ENCODE peak calls at places on chromosome X, in four cellular contexts. U, W, C and M are unnamed samples. For H3K4me1, the result is how much of the 10 kb centered on the place peaks cover.

GRCh38 chrX:19870206-19870605 is 17.2 kb downstream of the SH3KBP1 start:
- DNase-seq in U (no peak), W (no peak), C (no peak), M (no peak)

GRCh38 chrX:8731579-8732395 is at the start of gene ANOS1:
- DNase-seq in U (peak), W (no peak), C (peak), M (no peak)

GRCh38 chrX:14934423-14934822 is 61.2 kb downstream of the MOSPD2 start:
- DNase-seq in U (no peak), W (no peak), C (no peak), M (no peak)

GRCh38 chrX:139085404-139085803 is 373.9 kb upstream of the FGF13 start:
- DNase-seq in U (no peak), W (no peak), C (no peak), M (no peak)

GRCh38 chrX:40100537-40101429 is 3.0 kb upstream of the BCOR start:
- DNase-seq in U (no peak), W (no peak), C (no peak), M (no peak)

GRCh38 chrX:140762061-140762460 is 52.5 kb downstream of the LINC00632 start:
- DNase-seq in U (peak), W (peak), C (peak), M (peak)

GRCh38 chrX:111445485-111445884 is 33.5 kb upstream of the DCX start:
- DNase-seq in U (peak), W (peak), C (peak), M (peak)

GRCh38 chrX:123846598-123847038 is 13.2 kb upstream of the XIAP start:
- DNase-seq in U (peak), W (peak), C (peak), M (no peak)

GRCh38 chrX:154325541-154325940 is 29.9 kb downstream of the TKTL1 start:
- DNase-seq in U (no peak), W (peak), C (peak), M (no peak)

GRCh38 chrX:28177202-28177601 is 196.0 kb upstream of the DCAF8L1 start:
- DNase-seq in U (no peak), W (no peak), C (no peak), M (peak)

GRCh38 chrX:120269379-120270035 is 18.9 kb downstream of the ZBTB33 start:
- DNase-seq in U (peak), W (no peak), C (no peak), M (no peak)

GRCh38 chrX:46758163-46758955 is 559 bp downstream of the SLC9A7 start:
- DNase-seq in U (peak), W (peak), C (peak), M (peak)

GRCh38 chrX:10502961-10503360 is 117.4 kb downstream of the MID1 start:
- DNase-seq in U (no peak), W (no peak), C (no peak), M (no peak)

GRCh38 chrX:66900886-66901285 is 262.0 kb upstream of the EDA2R start:
- DNase-seq in U (no peak), W (no peak), C (no peak), M (no peak)
- H3K4me1 ChIP-seq in U (under half), W (under half), C (under half), M (under half)

DNA sequence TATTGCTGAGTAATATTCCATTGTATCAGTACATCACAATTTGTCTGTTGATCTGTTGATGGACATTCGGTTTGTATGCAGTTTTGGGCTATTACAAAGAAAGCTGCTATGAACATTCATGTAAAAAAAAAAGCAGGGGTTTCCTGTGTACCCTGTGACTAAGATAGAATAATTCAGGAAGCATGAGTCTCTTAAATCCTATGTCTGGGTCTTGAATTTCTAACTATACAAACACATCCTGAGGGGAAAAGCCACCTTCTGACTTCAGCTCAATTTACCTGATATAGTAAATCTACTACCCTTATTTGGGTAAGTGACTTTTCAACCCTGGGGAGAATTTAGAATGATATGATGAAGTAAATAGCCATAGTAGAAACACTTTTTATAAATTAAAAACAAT is 94.6 kb upstream of the FUNDC1 start:
- DNase-seq in U (no peak), W (no peak), C (no peak), M (no peak)
- H2AFZ ChIP-seq in U (no peak), W (no peak), C (no peak), M (no peak)

DNA sequence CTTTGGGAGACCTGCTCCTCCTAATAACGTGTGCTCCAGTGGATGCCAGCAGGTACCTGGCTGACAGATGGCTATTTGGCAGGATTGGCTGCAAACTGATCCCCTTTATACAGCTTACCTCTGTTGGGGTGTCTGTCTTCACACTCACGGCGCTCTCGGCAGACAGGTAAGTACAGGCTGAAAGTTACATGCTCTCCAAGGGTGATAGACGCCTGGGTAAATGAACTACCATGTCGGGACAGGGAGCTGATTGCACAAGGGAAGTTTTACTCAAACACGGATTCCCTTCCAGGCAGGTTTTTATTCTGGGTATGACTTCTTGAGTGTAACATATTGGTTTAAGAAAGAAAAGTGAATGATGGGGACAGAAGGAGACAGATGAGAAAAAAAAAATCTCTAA is 836 bp downstream of the GRPR start:
- DNase-seq in U (no peak), W (no peak), C (no peak), M (no peak)
- H3K4me1 ChIP-seq in U (under half), W (under half), C (under half), M (half or more)

DNA sequence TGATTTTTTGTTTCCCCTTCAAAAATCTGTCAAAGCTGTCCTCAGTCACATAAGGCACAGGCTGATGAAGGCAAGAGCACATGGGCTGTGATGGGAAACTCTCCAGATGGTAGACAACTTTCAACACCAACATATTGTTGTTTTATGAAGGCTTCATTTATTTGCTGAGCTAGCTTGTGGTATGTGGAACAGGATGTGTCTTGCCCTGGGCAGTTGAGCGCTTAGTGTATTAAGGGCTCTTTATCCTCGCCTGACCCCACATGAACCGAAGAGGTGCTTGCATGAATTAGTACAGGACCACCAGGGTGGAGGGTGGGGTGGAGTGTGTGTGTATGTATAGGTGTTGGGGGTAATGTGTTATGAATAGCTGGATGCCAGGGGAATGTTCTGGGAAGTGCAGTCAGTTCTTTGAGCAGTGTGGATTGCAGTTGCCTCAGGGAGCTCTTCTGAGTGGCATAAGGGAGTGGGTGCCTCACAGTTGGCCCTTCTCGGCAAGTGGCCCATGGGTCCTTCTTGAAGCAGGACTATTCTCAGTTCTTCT is 103.1 kb downstream of the PHEX start:
- DNase-seq in U (peak), W (peak), C (peak), M (no peak)
- H2AFZ ChIP-seq in U (peak), W (peak), C (no peak), M (no peak)

DNA sequence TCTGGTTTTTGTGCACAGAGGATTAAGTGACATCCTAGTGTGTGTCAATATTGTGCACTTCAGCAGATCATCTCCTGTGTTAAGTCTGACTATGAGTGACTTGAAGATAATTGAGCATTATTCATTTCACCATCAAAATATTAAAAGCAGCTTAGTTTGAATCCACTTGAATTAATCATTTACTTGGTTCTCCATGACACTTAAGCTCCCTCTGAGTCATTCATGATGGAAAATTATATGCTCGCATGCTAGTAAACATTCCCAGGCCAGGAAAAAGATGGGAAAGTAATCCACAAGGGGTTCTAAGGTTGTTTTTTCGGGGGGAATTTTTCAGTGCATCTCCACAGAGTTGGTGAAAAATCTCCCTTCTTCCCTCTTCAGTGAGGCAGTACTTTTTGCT is 97.2 kb upstream of the EOLA2 start:
- DNase-seq in U (peak), W (peak), C (peak), M (no peak)
- H3K4me1 ChIP-seq in U (under half), W (under half), C (under half), M (under half)